ENCODE peak calls at places on chromosomes 6 and 20, in eight cellular contexts. One of them, this sample, is unnamed.

GRCh38 chr6:2110504-2110903 is 134.9 kb downstream of the GMDS start:
- DNase-seq in OCI-LY7: no peak
- DNase-seq in skeletal muscle cell: no peak
- DNase-seq in GM23338: no peak
- DNase-seq in foreskin fibroblast: no peak
- DNase-seq in fibroblast of pulmonary artery: peak; percentile 29
- DNase-seq in lower lobe of right lung: no peak
- DNase-seq in lung: no peak
- DNase-seq in this sample: no peak

GRCh38 chr20:21096321-21097043 is 9.7 kb downstream of the LINC00237 start:
- DNase-seq in fibroblast of pulmonary artery: peak; percentile 17
- DNase-seq in lower lobe of right lung: no peak
- DNase-seq in GM23338: peak; percentile 78
- DNase-seq in skeletal muscle cell: no peak
- DNase-seq in lung: no peak
- DNase-seq in OCI-LY7: peak; percentile 73
- DNase-seq in foreskin fibroblast: no peak
- DNase-seq in this sample: peak; percentile 86

GRCh38 chr6:137728386-137729349 is 138.4 kb upstream of the TNFAIP3 start:
- DNase-seq in lung: peak; percentile 35
- DNase-seq in skeletal muscle cell: peak; percentile 89
- DNase-seq in fibroblast of pulmonary artery: peak; percentile 99
- DNase-seq in foreskin fibroblast: peak; percentile 95
- DNase-seq in lower lobe of right lung: no peak
- DNase-seq in OCI-LY7: no peak
- DNase-seq in GM23338: no peak
- DNase-seq in this sample: no peak

GRCh38 chr6:90835584-90836212 is 248.8 kb upstream of the MAP3K7 start:
- DNase-seq in OCI-LY7: no peak
- DNase-seq in lower lobe of right lung: no peak
- DNase-seq in skeletal muscle cell: no peak
- DNase-seq in lung: no peak
- DNase-seq in GM23338: no peak
- DNase-seq in fibroblast of pulmonary artery: no peak
- DNase-seq in foreskin fibroblast: no peak
- DNase-seq in this sample: no peak

GRCh38 chr6:12371641-12372146 is 81.5 kb downstream of the EDN1 start:
- DNase-seq in skeletal muscle cell: no peak
- DNase-seq in lung: no peak
- DNase-seq in fibroblast of pulmonary artery: peak; percentile 24
- DNase-seq in GM23338: no peak
- DNase-seq in lower lobe of right lung: no peak
- DNase-seq in OCI-LY7: no peak
- DNase-seq in foreskin fibroblast: no peak
- DNase-seq in this sample: no peak

GRCh38 chr6:110232456-110232855 is 52.2 kb downstream of the CDC40 start:
- DNase-seq in fibroblast of pulmonary artery: peak; percentile 69
- DNase-seq in foreskin fibroblast: peak; percentile 26
- DNase-seq in skeletal muscle cell: no peak
- DNase-seq in GM23338: no peak
- DNase-seq in lung: no peak
- DNase-seq in lower lobe of right lung: no peak
- DNase-seq in OCI-LY7: no peak
- DNase-seq in this sample: no peak

GRCh38 chr20:20497242-20497985 is 129.5 kb downstream of the INSM1 start:
- DNase-seq in OCI-LY7: no peak
- DNase-seq in fibroblast of pulmonary artery: no peak
- DNase-seq in foreskin fibroblast: no peak
- DNase-seq in GM23338: no peak
- DNase-seq in lower lobe of right lung: no peak
- DNase-seq in lung: no peak
- DNase-seq in skeletal muscle cell: no peak
- DNase-seq in this sample: no peak

GRCh38 chr6:166957087-166957804 is 896 bp upstream of the RNASET2 start:
- DNase-seq in lower lobe of right lung: peak; percentile 82
- DNase-seq in GM23338: peak; percentile 52
- DNase-seq in lung: peak; percentile 51
- DNase-seq in fibroblast of pulmonary artery: no peak
- DNase-seq in OCI-LY7: peak; percentile 59
- DNase-seq in skeletal muscle cell: no peak
- DNase-seq in foreskin fibroblast: peak; percentile 35
- DNase-seq in this sample: no peak

GRCh38 chr20:24773168-24773567 is 175.9 kb upstream of the CST7 start:
- DNase-seq in OCI-LY7: no peak
- DNase-seq in lower lobe of right lung: no peak
- DNase-seq in fibroblast of pulmonary artery: no peak
- DNase-seq in GM23338: no peak
- DNase-seq in skeletal muscle cell: no peak
- DNase-seq in foreskin fibroblast: no peak
- DNase-seq in lung: no peak
- DNase-seq in this sample: no peak

GRCh38 chr20:33093582-33093981 is 14.1 kb downstream of the BPIFB4 start:
- DNase-seq in GM23338: no peak
- DNase-seq in OCI-LY7: no peak
- DNase-seq in fibroblast of pulmonary artery: no peak
- DNase-seq in skeletal muscle cell: no peak
- DNase-seq in lower lobe of right lung: no peak
- DNase-seq in foreskin fibroblast: no peak
- DNase-seq in lung: no peak
- DNase-seq in this sample: no peak

GRCh38 chr6:15481414-15481813 is 181.4 kb downstream of the DTNBP1 start:
- DNase-seq in foreskin fibroblast: no peak
- DNase-seq in lower lobe of right lung: no peak
- DNase-seq in fibroblast of pulmonary artery: no peak
- DNase-seq in lung: no peak
- DNase-seq in OCI-LY7: no peak
- DNase-seq in GM23338: no peak
- DNase-seq in skeletal muscle cell: no peak
- DNase-seq in this sample: no peak

GRCh38 chr6:15483060-15483459 is 179.8 kb downstream of the DTNBP1 start:
- DNase-seq in fibroblast of pulmonary artery: no peak
- DNase-seq in GM23338: no peak
- DNase-seq in lower lobe of right lung: no peak
- DNase-seq in lung: no peak
- DNase-seq in skeletal muscle cell: no peak
- DNase-seq in foreskin fibroblast: peak; percentile 52
- DNase-seq in OCI-LY7: no peak
- DNase-seq in this sample: no peak

GRCh38 chr6:15479761-15480160 is 183.1 kb downstream of the DTNBP1 start:
- DNase-seq in lower lobe of right lung: no peak
- DNase-seq in foreskin fibroblast: no peak
- DNase-seq in OCI-LY7: no peak
- DNase-seq in lung: no peak
- DNase-seq in skeletal muscle cell: no peak
- DNase-seq in fibroblast of pulmonary artery: no peak
- DNase-seq in GM23338: no peak
- DNase-seq in this sample: no peak

GRCh38 chr6:15481892-15482291 is 180.9 kb downstream of the DTNBP1 start:
- DNase-seq in foreskin fibroblast: no peak
- DNase-seq in OCI-LY7: no peak
- DNase-seq in lower lobe of right lung: no peak
- DNase-seq in fibroblast of pulmonary artery: no peak
- DNase-seq in GM23338: no peak
- DNase-seq in lung: no peak
- DNase-seq in skeletal muscle cell: no peak
- DNase-seq in this sample: no peak

DNA sequence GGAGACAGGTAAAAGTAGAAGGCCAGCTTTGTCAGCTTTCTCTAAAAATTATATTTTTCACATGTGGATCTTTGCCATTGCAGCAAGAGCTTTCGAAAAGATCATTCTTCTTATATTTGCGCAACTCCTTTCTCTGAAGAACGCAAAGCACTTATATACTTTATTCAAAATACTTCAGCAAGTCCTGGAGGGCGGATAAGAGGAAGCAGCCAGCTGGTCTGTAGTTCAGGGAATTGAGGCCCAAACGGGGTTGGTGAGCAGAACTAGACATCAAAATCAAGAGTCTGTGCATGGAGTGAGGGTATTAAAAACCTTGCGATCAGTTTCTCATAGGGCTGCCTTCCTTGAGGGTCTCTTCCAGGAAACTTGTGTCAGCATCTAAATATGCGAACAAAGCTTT is 182.3 kb downstream of the DTNBP1 start:
- DNase-seq in lung: no peak
- DNase-seq in GM23338: no peak
- DNase-seq in fibroblast of pulmonary artery: no peak
- DNase-seq in skeletal muscle cell: no peak
- DNase-seq in OCI-LY7: no peak
- DNase-seq in foreskin fibroblast: no peak
- DNase-seq in lower lobe of right lung: no peak
- DNase-seq in this sample: no peak
- H3K4me3 ChIP-seq in lung: no peak overlapping the region
- H3K4me3 ChIP-seq in GM23338: no peak overlapping the region
- H3K4me3 ChIP-seq in fibroblast of pulmonary artery: no peak overlapping the region
- H3K4me3 ChIP-seq in skeletal muscle cell: no peak overlapping the region
- H3K4me3 ChIP-seq in OCI-LY7: no peak overlapping the region
- H3K4me3 ChIP-seq in foreskin fibroblast: no peak overlapping the region
- H3K4me3 ChIP-seq in lower lobe of right lung: no peak overlapping the region
- H3K4me3 ChIP-seq in this sample: no peak overlapping the region

GRCh38 chr20:35541783-35542662 is at the start of gene ERGIC3:
- DNase-seq in foreskin fibroblast: peak; percentile 91
- DNase-seq in OCI-LY7: peak; percentile 97
- DNase-seq in lower lobe of right lung: peak; percentile 98
- DNase-seq in fibroblast of pulmonary artery: peak; percentile 95
- DNase-seq in skeletal muscle cell: peak; percentile 78
- DNase-seq in lung: peak; percentile 98
- DNase-seq in GM23338: peak; percentile 100
- DNase-seq in this sample: peak; percentile 98
- H3K4me3 ChIP-seq in foreskin fibroblast: peak within 1 kb of the TSS; percentile 85
- H3K4me3 ChIP-seq in OCI-LY7: peak within 1 kb of the TSS; percentile 84
- H3K4me3 ChIP-seq in lower lobe of right lung: peak within 1 kb of the TSS; percentile 87
- H3K4me3 ChIP-seq in fibroblast of pulmonary artery: peak within 1 kb of the TSS; percentile 93
- H3K4me3 ChIP-seq in skeletal muscle cell: peak within 1 kb of the TSS; percentile 96
- H3K4me3 ChIP-seq in lung: peak within 1 kb of the TSS; percentile 70
- H3K4me3 ChIP-seq in GM23338: peak within 1 kb of the TSS; percentile 64
- H3K4me3 ChIP-seq in this sample: peak within 1 kb of the TSS; percentile 84

DNA sequence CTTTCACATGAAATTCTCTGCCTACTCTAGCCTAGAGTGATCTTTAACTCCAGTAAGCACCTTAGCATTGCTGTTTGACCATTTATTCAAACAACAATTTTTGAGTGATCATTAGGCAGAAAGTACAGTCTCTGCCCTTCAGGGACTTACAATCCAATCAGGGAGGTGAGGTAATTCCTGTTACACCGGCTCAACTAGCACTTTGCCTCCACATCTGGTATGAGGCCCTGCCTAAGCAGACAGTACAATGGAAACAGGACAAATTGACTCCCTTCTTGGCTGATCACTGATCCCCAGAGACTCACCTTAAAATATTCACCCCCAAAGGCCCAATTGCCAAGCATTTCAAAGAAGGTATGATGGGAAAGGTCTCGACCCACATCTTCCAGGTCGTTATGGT is 1.4 kb downstream of the AARS2 start:
- DNase-seq in lower lobe of right lung: no peak
- DNase-seq in GM23338: no peak
- DNase-seq in skeletal muscle cell: no peak
- DNase-seq in fibroblast of pulmonary artery: no peak
- DNase-seq in foreskin fibroblast: no peak
- DNase-seq in lung: no peak
- DNase-seq in OCI-LY7: no peak
- DNase-seq in this sample: no peak
- H3K4me3 ChIP-seq in lower lobe of right lung: no peak overlapping the region
- H3K4me3 ChIP-seq in GM23338: peak overlapping the region; percentile 79
- H3K4me3 ChIP-seq in skeletal muscle cell: no peak overlapping the region
- H3K4me3 ChIP-seq in fibroblast of pulmonary artery: no peak overlapping the region
- H3K4me3 ChIP-seq in foreskin fibroblast: peak overlapping the region; percentile 93
- H3K4me3 ChIP-seq in lung: no peak overlapping the region
- H3K4me3 ChIP-seq in OCI-LY7: peak overlapping the region; percentile 80
- H3K4me3 ChIP-seq in this sample: no peak overlapping the region

GRCh38 chr6:101016163-101016562 is 135.0 kb upstream of the ASCC3 start:
- DNase-seq in GM23338: no peak
- DNase-seq in fibroblast of pulmonary artery: no peak
- DNase-seq in foreskin fibroblast: no peak
- DNase-seq in OCI-LY7: no peak
- DNase-seq in skeletal muscle cell: no peak
- DNase-seq in lower lobe of right lung: no peak
- DNase-seq in lung: no peak
- DNase-seq in this sample: no peak

GRCh38 chr6:101015541-101015940 is 134.4 kb upstream of the ASCC3 start:
- DNase-seq in lung: no peak
- DNase-seq in fibroblast of pulmonary artery: no peak
- DNase-seq in skeletal muscle cell: no peak
- DNase-seq in GM23338: no peak
- DNase-seq in OCI-LY7: no peak
- DNase-seq in lower lobe of right lung: no peak
- DNase-seq in foreskin fibroblast: no peak
- DNase-seq in this sample: no peak

GRCh38 chr6:101013612-101014195 is 132.6 kb upstream of the ASCC3 start:
- DNase-seq in foreskin fibroblast: no peak
- DNase-seq in GM23338: no peak
- DNase-seq in lung: no peak
- DNase-seq in lower lobe of right lung: no peak
- DNase-seq in fibroblast of pulmonary artery: no peak
- DNase-seq in skeletal muscle cell: no peak
- DNase-seq in OCI-LY7: no peak
- DNase-seq in this sample: no peak

DNA sequence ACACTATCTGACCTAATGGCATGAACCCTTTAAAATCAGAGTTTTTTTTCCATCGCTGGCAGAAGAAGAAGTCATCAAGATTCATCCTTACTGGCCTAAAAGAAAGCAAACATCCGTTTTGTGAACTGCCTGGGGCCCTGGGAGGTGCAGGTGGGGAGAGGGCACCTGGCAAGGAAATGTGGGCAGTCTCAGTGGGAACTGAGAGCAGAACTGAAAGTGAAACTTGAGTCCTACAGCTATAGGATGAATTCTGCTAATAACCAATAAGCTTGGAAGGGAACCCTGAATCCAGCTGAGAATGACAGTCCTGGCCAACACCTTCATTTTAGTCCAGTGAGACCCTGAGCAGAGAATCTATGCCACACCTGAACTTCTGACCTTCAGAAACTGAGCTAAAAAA is 130.0 kb upstream of the ASCC3 start:
- DNase-seq in skeletal muscle cell: no peak
- DNase-seq in fibroblast of pulmonary artery: no peak
- DNase-seq in lung: no peak
- DNase-seq in foreskin fibroblast: no peak
- DNase-seq in GM23338: no peak
- DNase-seq in lower lobe of right lung: no peak
- DNase-seq in OCI-LY7: peak; percentile 90
- DNase-seq in this sample: no peak
- H3K4me3 ChIP-seq in skeletal muscle cell: no peak overlapping the region
- H3K4me3 ChIP-seq in fibroblast of pulmonary artery: no peak overlapping the region
- H3K4me3 ChIP-seq in lung: no peak overlapping the region
- H3K4me3 ChIP-seq in foreskin fibroblast: no peak overlapping the region
- H3K4me3 ChIP-seq in GM23338: no peak overlapping the region
- H3K4me3 ChIP-seq in lower lobe of right lung: no peak overlapping the region
- H3K4me3 ChIP-seq in OCI-LY7: peak overlapping the region; percentile 44
- H3K4me3 ChIP-seq in this sample: no peak overlapping the region

This sample was measured in esophagus muscularis mucosa.